ENCODE peak calls at places on chromosome 20, in five cellular contexts. U, M, B, W and V are unnamed samples.

GRCh38 chr20:49542514-49542991 is 25.4 kb downstream of the PTGIS start:
- DNase-seq in U (no peak), M (no peak), B (peak), W (no peak), V (no peak)

GRCh38 chr20:1462834-1463233 is 3.8 kb downstream of the NSFL1C start:
- DNase-seq in U (no peak), M (no peak), B (no peak), W (no peak), V (no peak)

GRCh38 chr20:18978311-18978710 is 164.7 kb downstream of the SCP2D1 start:
- DNase-seq in U (no peak), M (no peak), B (no peak), W (no peak), V (no peak)

GRCh38 chr20:18466894-18467678 is at the start of the genes DZANK1 and POLR3F:
- DNase-seq in U (peak), M (peak), B (peak), W (peak), V (peak)

GRCh38 chr20:8851446-8851845 is 217.4 kb upstream of the PLCB4 start:
- DNase-seq in U (no peak), M (no peak), B (no peak), W (no peak), V (no peak)

GRCh38 chr20:63409834-63410435 is 48.8 kb upstream of the CHRNA4 start:
- DNase-seq in U (no peak), M (no peak), B (no peak), W (no peak), V (no peak)

GRCh38 chr20:8844179-8844578 is 224.7 kb upstream of the PLCB4 start:
- DNase-seq in U (no peak), M (no peak), B (no peak), W (no peak), V (no peak)

GRCh38 chr20:21019831-21020655 is 86.1 kb downstream of the LINC00237 start:
- DNase-seq in U (no peak), M (no peak), B (peak), W (no peak), V (no peak)

GRCh38 chr20:48716086-48716485 is 111.7 kb downstream of the PREX1 start:
- DNase-seq in U (no peak), M (peak), B (no peak), W (no peak), V (no peak)

GRCh38 chr20:37053230-37053950 is 42.4 kb downstream of the RBL1 start:
- DNase-seq in U (no peak), M (no peak), B (no peak), W (no peak), V (no peak)